ENCODE peak calls at places on chromosome 16, in eight cellular contexts. L is GM23338, F is HCT116, N is HL-60, K is K562, P is stomach, V is suprapubic skin, Z is transverse colon. Y is an unnamed sample.

GRCh38 chr16:77191259-77191969 is 424 bp downstream of the MON1B start:
- DNase-seq in L (no peak), F (no peak), N (no peak), K (peak), P (no peak), V (no peak), Z (peak), Y (no peak)

GRCh38 chr16:85924675-85925074 is 25.7 kb downstream of the IRF8 start:
- DNase-seq in L (no peak), F (no peak), N (no peak), K (no peak), P (no peak), V (no peak), Z (no peak), Y (no peak)

GRCh38 chr16:3536851-3537250 is 36.0 kb downstream of the CLUAP1 start:
- DNase-seq in L (no peak), F (no peak), N (no peak), K (no peak), P (no peak), V (no peak), Z (no peak), Y (no peak)

GRCh38 chr16:88936913-88937666 is 39.9 kb downstream of the CBFA2T3 start:
- DNase-seq in L (no peak), F (no peak), N (no peak), K (no peak), P (no peak), V (no peak), Z (no peak), Y (no peak)

GRCh38 chr16:53482123-53482522 is 20.9 kb downstream of the AKTIP start:
- DNase-seq in L (no peak), F (no peak), N (peak), K (no peak), P (no peak), V (no peak), Z (no peak), Y (no peak)

GRCh38 chr16:48862087-48862532 is 252.1 kb upstream of the N4BP1 start:
- DNase-seq in L (peak), F (peak), N (no peak), K (no peak), P (no peak), V (no peak), Z (peak), Y (no peak)

GRCh38 chr16:87317766-87318121 is 552 bp upstream of the C16orf95 start:
- DNase-seq in L (peak), F (no peak), N (no peak), K (peak), P (peak), V (peak), Z (peak), Y (no peak)

GRCh38 chr16:87216824-87217205 is 100.4 kb downstream of the C16orf95 start:
- DNase-seq in L (no peak), F (no peak), N (no peak), K (no peak), P (no peak), V (no peak), Z (no peak), Y (no peak)

GRCh38 chr16:75921281-75921680 is 195.0 kb upstream of the CPHXL start:
- DNase-seq in L (peak), F (no peak), N (no peak), K (no peak), P (no peak), V (no peak), Z (no peak), Y (no peak)

GRCh38 chr16:12896562-12896961 is 4.8 kb upstream of the SHISA9 start:
- DNase-seq in L (peak), F (peak), N (no peak), K (peak), P (no peak), V (no peak), Z (no peak), Y (peak)

GRCh38 chr16:55380485-55380884 is 56.5 kb downstream of the IRX6 start:
- DNase-seq in L (no peak), F (no peak), N (no peak), K (no peak), P (no peak), V (no peak), Z (no peak), Y (no peak)

GRCh38 chr16:4297480-4297879 is 18.4 kb upstream of the GLIS2 start:
- DNase-seq in L (no peak), F (no peak), N (no peak), K (no peak), P (no peak), V (no peak), Z (no peak), Y (no peak)

GRCh38 chr16:89318430-89318758 is 100.9 kb downstream of the ZNF778 start:
- DNase-seq in L (no peak), F (no peak), N (no peak), K (no peak), P (no peak), V (no peak), Z (no peak), Y (no peak)

GRCh38 chr16:60636117-60636516 is 1400.1 kb downstream of the CDH8 start:
- DNase-seq in L (peak), F (no peak), N (no peak), K (no peak), P (no peak), V (no peak), Z (no peak), Y (no peak)

GRCh38 chr16:74321356-74321755 is 24.7 kb downstream of the PSMD7 start:
- DNase-seq in L (no peak), F (no peak), N (no peak), K (no peak), P (peak), V (no peak), Z (no peak), Y (no peak)

GRCh38 chr16:50501986-50502615 is 46.1 kb upstream of the NKD1 start:
- DNase-seq in L (no peak), F (no peak), N (no peak), K (no peak), P (no peak), V (no peak), Z (no peak), Y (no peak)

GRCh38 chr16:50500171-50500874 is 47.9 kb upstream of the NKD1 start:
- DNase-seq in L (no peak), F (no peak), N (no peak), K (no peak), P (no peak), V (no peak), Z (no peak), Y (no peak)

GRCh38 chr16:50505115-50505514 is 43.1 kb upstream of the NKD1 start:
- DNase-seq in L (no peak), F (no peak), N (no peak), K (no peak), P (no peak), V (no peak), Z (no peak), Y (no peak)

GRCh38 chr16:50501251-50501650 is 46.9 kb upstream of the NKD1 start:
- DNase-seq in L (no peak), F (no peak), N (no peak), K (no peak), P (no peak), V (no peak), Z (no peak), Y (no peak)

DNA sequence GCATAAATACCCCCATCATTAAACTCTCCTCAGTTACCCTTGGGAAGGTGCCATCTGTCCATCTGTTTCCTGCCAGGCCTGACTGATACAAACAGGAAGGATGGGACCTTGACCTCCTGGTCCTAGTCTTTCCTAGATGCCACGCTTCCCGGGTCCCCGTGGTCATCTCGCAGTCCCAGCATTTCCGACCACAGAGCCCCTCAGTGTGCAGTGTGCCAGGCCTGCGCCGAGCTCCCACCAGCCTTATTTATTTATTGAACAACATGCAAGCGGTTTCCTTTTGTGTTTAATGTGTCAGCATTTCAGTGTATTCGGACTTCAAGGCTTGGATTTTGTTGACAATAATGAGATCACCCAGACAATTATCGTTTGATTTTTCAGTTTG is 45.6 kb upstream of the NKD1 start:
- DNase-seq in L (no peak), F (no peak), N (no peak), K (no peak), P (no peak), V (no peak), Z (no peak), Y (no peak)
- TF ChIP-seq POLR2AphosphoS5 in L (no peak), F (no peak), N (no peak), K (no peak), P (no peak), V (no peak), Z (no peak), Y (no peak)

DNA sequence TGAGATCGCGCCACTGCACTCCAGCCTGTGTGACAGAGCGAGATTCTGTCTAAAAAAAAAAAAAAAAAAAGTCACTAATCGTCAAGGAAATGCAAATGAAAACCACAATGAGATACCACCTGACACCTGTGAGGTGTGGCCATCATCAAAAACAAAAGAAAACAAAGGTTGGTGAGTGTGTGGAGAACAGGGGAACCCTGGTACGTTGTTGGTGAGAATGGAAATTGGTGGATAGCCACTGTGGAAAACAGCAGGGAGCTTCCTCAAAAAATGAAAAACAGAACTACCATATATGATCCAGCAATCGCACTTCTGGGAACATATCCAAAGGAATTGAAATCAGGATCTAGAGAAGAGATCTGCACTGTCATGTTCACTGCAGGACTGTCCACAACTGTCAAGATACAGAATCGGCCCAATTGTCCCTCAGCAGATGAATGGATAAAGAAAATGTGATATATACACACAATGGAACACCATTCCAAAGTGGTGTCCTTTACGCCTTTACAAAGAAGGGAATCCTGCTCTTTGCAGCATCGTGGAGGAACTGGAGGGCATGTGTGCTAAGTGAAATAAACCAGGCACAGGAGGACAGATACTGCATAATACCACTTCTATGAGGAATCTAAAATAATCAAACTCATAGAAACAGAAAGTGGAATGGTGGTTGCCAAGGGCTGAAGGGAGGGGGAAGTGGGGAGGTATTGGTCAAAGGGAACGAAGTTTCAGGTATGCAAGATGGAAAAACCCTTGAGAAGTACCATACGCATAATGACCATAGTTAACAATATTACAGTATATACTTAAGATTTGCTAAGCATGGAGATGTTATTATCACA is 63.5 kb upstream of the PLCG2 start:
- DNase-seq in L (no peak), F (no peak), N (no peak), K (no peak), P (no peak), V (no peak), Z (no peak), Y (no peak)
- H3K27ac ChIP-seq in L (no peak), F (no peak), N (no peak), K (no peak), P (peak), V (no peak), Z (peak), Y (no peak)

GRCh38 chr16:11205754-11206459 is 50.1 kb downstream of the SOCS1 start:
- DNase-seq in L (peak), F (no peak), N (no peak), K (no peak), P (peak), V (no peak), Z (peak), Y (no peak)
- TF ChIP-seq POLR2AphosphoS5 in L (no peak), F (no peak), N (peak), K (no peak), P (no peak), V (no peak), Z (no peak), Y (no peak)

GRCh38 chr16:27110524-27110896 is 43.8 kb downstream of the C16orf82 start:
- DNase-seq in L (no peak), F (no peak), N (no peak), K (no peak), P (no peak), V (no peak), Z (no peak), Y (no peak)
- H3K27ac ChIP-seq in L (peak), F (no peak), N (no peak), K (no peak), P (no peak), V (no peak), Z (peak), Y (no peak)

GRCh38 chr16:84613408-84614071 is 4.3 kb downstream of the COTL1 start:
- DNase-seq in L (no peak), F (no peak), N (peak), K (no peak), P (no peak), V (peak), Z (no peak), Y (no peak)

GRCh38 chr16:84616515-84616914 is 1.4 kb downstream of the COTL1 start:
- DNase-seq in L (no peak), F (no peak), N (peak), K (no peak), P (no peak), V (no peak), Z (peak), Y (no peak)

GRCh38 chr16:84617068-84617630 is 729 bp downstream of the COTL1 start:
- DNase-seq in L (no peak), F (no peak), N (peak), K (peak), P (peak), V (no peak), Z (peak), Y (no peak)

GRCh38 chr16:84614075-84614474 is 3.8 kb downstream of the COTL1 start:
- DNase-seq in L (no peak), F (no peak), N (peak), K (no peak), P (no peak), V (peak), Z (no peak), Y (no peak)

GRCh38 chr16:84614914-84615813 is 2.7 kb downstream of the COTL1 start:
- DNase-seq in L (no peak), F (no peak), N (peak), K (no peak), P (no peak), V (no peak), Z (no peak), Y (no peak)
- TF ChIP-seq POLR2AphosphoS5 in L (no peak), F (no peak), N (peak), K (no peak), P (no peak), V (no peak), Z (no peak), Y (no peak)

GRCh38 chr16:67226295-67226803 is 581 bp upstream of the TMEM208 start:
- DNase-seq in L (no peak), F (no peak), N (no peak), K (no peak), P (no peak), V (no peak), Z (no peak), Y (no peak)
- H3K27ac ChIP-seq in L (no peak), F (no peak), N (peak), K (peak), P (peak), V (peak), Z (peak), Y (peak)

DNA sequence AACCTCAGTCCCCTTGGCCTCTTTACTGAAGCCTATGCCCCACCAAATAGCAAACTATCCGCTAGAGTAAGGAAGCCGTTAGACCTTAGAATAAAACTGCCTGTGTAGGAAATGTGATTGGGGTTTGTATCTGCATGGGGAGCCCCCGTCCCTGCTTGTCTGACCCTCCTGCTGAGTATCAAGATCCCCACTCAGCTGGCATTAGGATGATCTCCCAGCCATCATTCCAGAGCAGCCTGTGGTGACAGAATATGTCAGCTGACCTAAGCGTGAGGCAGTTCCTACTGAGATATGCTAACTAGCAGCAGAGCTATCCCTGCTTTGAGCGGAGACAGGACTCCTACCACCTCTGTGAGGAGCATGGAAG is 645 bp upstream of the GFOD2 start:
- DNase-seq in L (peak), F (no peak), N (peak), K (peak), P (no peak), V (no peak), Z (peak), Y (no peak)
- TF ChIP-seq POLR2AphosphoS5 in L (no peak), F (no peak), N (no peak), K (no peak), P (no peak), V (no peak), Z (no peak), Y (no peak)

GRCh38 chr16:57791903-57792461 is 10.3 kb downstream of the KIFC3 start:
- DNase-seq in L (no peak), F (no peak), N (no peak), K (no peak), P (no peak), V (no peak), Z (no peak), Y (no peak)
- H3K27ac ChIP-seq in L (no peak), F (no peak), N (no peak), K (no peak), P (no peak), V (no peak), Z (no peak), Y (no peak)

GRCh38 chr16:81994485-81994884 is 16.8 kb downstream of the SDR42E1 start:
- DNase-seq in L (peak), F (no peak), N (no peak), K (peak), P (no peak), V (no peak), Z (no peak), Y (no peak)

GRCh38 chr16:81997738-81998137 is 13.5 kb downstream of the SDR42E1 start:
- DNase-seq in L (no peak), F (no peak), N (no peak), K (no peak), P (no peak), V (no peak), Z (no peak), Y (no peak)

GRCh38 chr16:81996664-81997529 is 14.4 kb downstream of the SDR42E1 start:
- DNase-seq in L (peak), F (peak), N (peak), K (peak), P (no peak), V (no peak), Z (no peak), Y (no peak)

DNA sequence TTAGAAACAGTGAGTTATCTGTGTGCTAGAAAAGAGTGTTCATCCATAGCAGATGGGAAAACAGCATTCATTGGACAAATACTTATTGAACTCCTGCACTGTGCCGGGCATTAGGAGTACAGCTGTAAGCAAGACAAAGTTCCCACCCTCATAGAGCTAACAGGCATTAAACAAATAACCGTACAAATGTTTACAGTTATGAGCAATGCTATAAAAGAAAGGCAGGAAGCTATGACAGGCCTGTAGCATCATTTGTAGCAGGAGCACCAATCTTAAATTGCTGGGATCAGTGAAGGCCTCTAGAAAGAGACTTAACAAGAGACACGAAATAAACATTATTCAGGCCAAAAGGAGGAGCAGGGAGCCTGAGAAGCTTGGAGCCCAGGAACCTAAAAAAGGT is 15.6 kb downstream of the SDR42E1 start:
- DNase-seq in L (no peak), F (no peak), N (no peak), K (no peak), P (no peak), V (no peak), Z (no peak), Y (no peak)
- TF ChIP-seq POLR2AphosphoS5 in L (no peak), F (no peak), N (no peak), K (no peak), P (no peak), V (no peak), Z (no peak), Y (no peak)

DNA sequence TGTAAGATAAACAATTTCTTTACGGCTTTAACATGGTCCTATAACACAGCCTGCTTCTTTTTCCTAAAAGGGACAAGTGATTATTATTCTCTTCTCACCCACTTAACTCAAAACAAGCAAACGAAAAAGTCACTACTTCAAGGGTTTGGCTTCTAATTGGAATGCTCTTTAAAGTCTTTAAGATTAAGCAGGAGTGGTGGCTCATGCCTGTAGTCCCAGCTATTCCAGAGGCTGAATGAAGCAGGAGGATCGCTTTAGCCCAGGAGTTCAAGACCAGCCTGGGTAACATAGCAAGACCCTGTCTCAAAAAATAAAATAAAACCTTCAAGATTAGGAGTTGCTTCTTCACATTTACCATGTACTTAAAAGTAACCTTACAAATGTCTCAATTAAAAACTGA is 66.6 kb upstream of the CNEP1R1 start:
- DNase-seq in L (no peak), F (no peak), N (no peak), K (no peak), P (no peak), V (no peak), Z (no peak), Y (no peak)
- H3K27ac ChIP-seq in L (no peak), F (no peak), N (no peak), K (no peak), P (no peak), V (no peak), Z (no peak), Y (no peak)

Y was measured in Panc1.